ENCODE peak calls at places on chromosomes 16 and 17, in ten cellular contexts. One of them, this sample, is unnamed.

GRCh38 chr17:19364699-19365498 is 2.4 kb upstream of the B9D1 start:
- DNase-seq in GM23338: no peak
- DNase-seq in ovary: no peak
- DNase-seq in cardiac fibroblast: no peak
- DNase-seq in uterus: no peak
- DNase-seq in body of pancreas: no peak
- DNase-seq in IMR-90: no peak
- DNase-seq in lower leg skin: no peak
- DNase-seq in adrenal gland: peak
- DNase-seq in sigmoid colon: peak
- DNase-seq in this sample: no peak

GRCh38 chr17:39974433-39974832 is 6.2 kb upstream of the PSMD3 start:
- DNase-seq in sigmoid colon: no peak
- DNase-seq in uterus: no peak
- DNase-seq in IMR-90: no peak
- DNase-seq in body of pancreas: no peak
- DNase-seq in ovary: no peak
- DNase-seq in GM23338: no peak
- DNase-seq in adrenal gland: no peak
- DNase-seq in cardiac fibroblast: no peak
- DNase-seq in lower leg skin: no peak
- DNase-seq in this sample: no peak

GRCh38 chr16:11497851-11498289 is 88.8 kb downstream of the LITAF start:
- DNase-seq in ovary: peak
- DNase-seq in body of pancreas: no peak
- DNase-seq in adrenal gland: peak
- DNase-seq in uterus: peak
- DNase-seq in cardiac fibroblast: peak
- DNase-seq in IMR-90: peak
- DNase-seq in lower leg skin: no peak
- DNase-seq in GM23338: no peak
- DNase-seq in sigmoid colon: no peak
- DNase-seq in this sample: no peak

GRCh38 chr17:47730681-47731080 is 2.4 kb upstream of the TBX21 start:
- DNase-seq in sigmoid colon: no peak
- DNase-seq in adrenal gland: peak
- DNase-seq in cardiac fibroblast: no peak
- DNase-seq in lower leg skin: no peak
- DNase-seq in GM23338: no peak
- DNase-seq in uterus: no peak
- DNase-seq in ovary: no peak
- DNase-seq in IMR-90: no peak
- DNase-seq in body of pancreas: no peak
- DNase-seq in this sample: no peak

GRCh38 chr17:65662166-65662565 is 100.7 kb upstream of the AXIN2 start:
- DNase-seq in body of pancreas: no peak
- DNase-seq in GM23338: no peak
- DNase-seq in ovary: no peak
- DNase-seq in lower leg skin: no peak
- DNase-seq in adrenal gland: no peak
- DNase-seq in IMR-90: peak
- DNase-seq in cardiac fibroblast: peak
- DNase-seq in sigmoid colon: no peak
- DNase-seq in uterus: no peak
- DNase-seq in this sample: no peak

GRCh38 chr16:26827386-26827785 is 239.3 kb upstream of the C16orf82 start:
- DNase-seq in adrenal gland: no peak
- DNase-seq in cardiac fibroblast: no peak
- DNase-seq in sigmoid colon: no peak
- DNase-seq in lower leg skin: no peak
- DNase-seq in IMR-90: no peak
- DNase-seq in GM23338: no peak
- DNase-seq in ovary: no peak
- DNase-seq in body of pancreas: no peak
- DNase-seq in uterus: no peak
- DNase-seq in this sample: no peak

GRCh38 chr16:67657751-67658518 is 2.1 kb downstream of the ACD start:
- DNase-seq in ovary: no peak
- DNase-seq in IMR-90: no peak
- DNase-seq in GM23338: no peak
- DNase-seq in sigmoid colon: peak
- DNase-seq in lower leg skin: no peak
- DNase-seq in uterus: no peak
- DNase-seq in body of pancreas: no peak
- DNase-seq in adrenal gland: no peak
- DNase-seq in cardiac fibroblast: no peak
- DNase-seq in this sample: no peak

GRCh38 chr17:61208301-61209098 is 191.1 kb upstream of the TBX2 start:
- DNase-seq in ovary: peak
- DNase-seq in lower leg skin: no peak
- DNase-seq in body of pancreas: peak
- DNase-seq in adrenal gland: no peak
- DNase-seq in IMR-90: peak
- DNase-seq in cardiac fibroblast: peak
- DNase-seq in uterus: no peak
- DNase-seq in GM23338: no peak
- DNase-seq in sigmoid colon: no peak
- DNase-seq in this sample: no peak

DNA sequence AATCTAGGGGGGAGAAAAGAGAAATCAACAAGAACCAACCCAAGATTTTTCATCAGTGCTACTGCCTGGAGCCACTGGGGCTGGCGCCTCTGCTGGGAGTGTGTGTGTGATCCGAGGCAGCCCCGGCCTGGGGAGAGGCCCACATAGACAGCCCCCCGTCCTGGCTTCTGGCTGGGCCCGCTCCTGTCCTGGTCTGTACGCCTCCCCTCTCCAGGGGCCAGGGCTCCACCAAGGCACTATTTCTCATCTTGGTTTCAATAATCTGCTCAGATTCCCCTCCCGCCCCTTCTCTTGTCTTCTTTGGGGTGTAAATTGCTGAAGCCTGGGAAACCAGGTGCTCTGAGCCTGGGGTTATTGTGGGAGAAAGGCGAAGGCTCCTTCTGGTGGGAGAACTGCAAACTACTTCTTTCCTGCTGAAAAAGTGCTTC is 7.8 kb downstream of the BAHCC1 start:
- DNase-seq in cardiac fibroblast: no peak
- DNase-seq in uterus: no peak
- DNase-seq in lower leg skin: no peak
- DNase-seq in sigmoid colon: no peak
- DNase-seq in ovary: no peak
- DNase-seq in adrenal gland: no peak
- DNase-seq in IMR-90: peak
- DNase-seq in GM23338: peak
- DNase-seq in body of pancreas: no peak
- DNase-seq in this sample: no peak
- TF ChIP-seq CTCF in cardiac fibroblast: no peak
- TF ChIP-seq CTCF in uterus: peak
- TF ChIP-seq CTCF in lower leg skin: no peak
- TF ChIP-seq CTCF in sigmoid colon: no peak
- TF ChIP-seq CTCF in ovary: no peak
- TF ChIP-seq CTCF in adrenal gland: no peak
- TF ChIP-seq CTCF in IMR-90: peak
- TF ChIP-seq CTCF in GM23338: peak
- TF ChIP-seq CTCF in body of pancreas: no peak
- TF ChIP-seq CTCF in this sample: no peak

DNA sequence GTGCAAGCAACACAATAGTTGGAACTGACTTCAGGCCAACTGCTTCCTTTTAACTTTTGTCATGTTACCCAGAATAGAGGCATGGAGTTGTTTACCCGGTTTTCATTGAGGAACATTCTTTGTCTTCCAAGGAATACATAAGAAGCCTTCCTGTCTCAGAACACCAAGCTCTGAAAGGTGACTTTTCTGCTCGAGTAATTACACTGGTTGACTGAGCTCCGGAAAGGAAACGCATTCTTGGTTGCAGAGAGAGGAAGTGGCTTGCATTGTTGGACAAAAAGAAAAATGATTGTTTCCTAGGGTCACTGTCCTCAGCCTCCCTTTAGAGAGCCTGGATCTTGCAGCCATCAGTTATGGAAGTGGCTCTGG is 30.8 kb upstream of the SEC14L1 start:
- DNase-seq in cardiac fibroblast: peak
- DNase-seq in lower leg skin: no peak
- DNase-seq in GM23338: peak
- DNase-seq in IMR-90: peak
- DNase-seq in body of pancreas: no peak
- DNase-seq in sigmoid colon: no peak
- DNase-seq in adrenal gland: no peak
- DNase-seq in uterus: no peak
- DNase-seq in ovary: no peak
- DNase-seq in this sample: no peak
- H3K4me3 ChIP-seq in cardiac fibroblast: no peak
- H3K4me3 ChIP-seq in lower leg skin: no peak
- H3K4me3 ChIP-seq in GM23338: no peak
- H3K4me3 ChIP-seq in IMR-90: no peak
- H3K4me3 ChIP-seq in body of pancreas: no peak
- H3K4me3 ChIP-seq in sigmoid colon: no peak
- H3K4me3 ChIP-seq in adrenal gland: no peak
- H3K4me3 ChIP-seq in uterus: no peak
- H3K4me3 ChIP-seq in ovary: no peak
- H3K4me3 ChIP-seq in this sample: no peak

GRCh38 chr17:43951750-43952149 is 2.0 kb downstream of the PYY start:
- DNase-seq in IMR-90: no peak
- DNase-seq in GM23338: no peak
- DNase-seq in body of pancreas: no peak
- DNase-seq in cardiac fibroblast: no peak
- DNase-seq in sigmoid colon: no peak
- DNase-seq in adrenal gland: no peak
- DNase-seq in ovary: no peak
- DNase-seq in lower leg skin: no peak
- DNase-seq in uterus: no peak
- DNase-seq in this sample: no peak

GRCh38 chr17:43950554-43950953 is 3.2 kb downstream of the PYY start:
- DNase-seq in uterus: no peak
- DNase-seq in GM23338: no peak
- DNase-seq in lower leg skin: no peak
- DNase-seq in adrenal gland: no peak
- DNase-seq in IMR-90: no peak
- DNase-seq in ovary: no peak
- DNase-seq in cardiac fibroblast: no peak
- DNase-seq in sigmoid colon: no peak
- DNase-seq in body of pancreas: no peak
- DNase-seq in this sample: no peak

GRCh38 chr17:43952351-43952723 is 1.4 kb downstream of the PYY start:
- DNase-seq in lower leg skin: no peak
- DNase-seq in IMR-90: no peak
- DNase-seq in cardiac fibroblast: no peak
- DNase-seq in body of pancreas: no peak
- DNase-seq in uterus: no peak
- DNase-seq in adrenal gland: no peak
- DNase-seq in sigmoid colon: no peak
- DNase-seq in GM23338: peak
- DNase-seq in ovary: no peak
- DNase-seq in this sample: no peak

GRCh38 chr17:43946766-43947165 is 4.5 kb upstream of the PPY start:
- DNase-seq in lower leg skin: no peak
- DNase-seq in ovary: no peak
- DNase-seq in uterus: no peak
- DNase-seq in sigmoid colon: no peak
- DNase-seq in adrenal gland: no peak
- DNase-seq in GM23338: no peak
- DNase-seq in IMR-90: no peak
- DNase-seq in cardiac fibroblast: no peak
- DNase-seq in body of pancreas: no peak
- DNase-seq in this sample: no peak

GRCh38 chr17:43949777-43950176 is 4.0 kb downstream of the PYY start:
- DNase-seq in adrenal gland: no peak
- DNase-seq in GM23338: no peak
- DNase-seq in lower leg skin: no peak
- DNase-seq in uterus: no peak
- DNase-seq in IMR-90: no peak
- DNase-seq in body of pancreas: no peak
- DNase-seq in sigmoid colon: no peak
- DNase-seq in cardiac fibroblast: peak
- DNase-seq in ovary: no peak
- DNase-seq in this sample: no peak
- TF ChIP-seq CTCF in adrenal gland: no peak
- TF ChIP-seq CTCF in GM23338: peak
- TF ChIP-seq CTCF in lower leg skin: no peak
- TF ChIP-seq CTCF in uterus: no peak
- TF ChIP-seq CTCF in IMR-90: no peak
- TF ChIP-seq CTCF in body of pancreas: no peak
- TF ChIP-seq CTCF in sigmoid colon: no peak
- TF ChIP-seq CTCF in cardiac fibroblast: no peak
- TF ChIP-seq CTCF in ovary: no peak
- TF ChIP-seq CTCF in this sample: no peak

GRCh38 chr16:8877894-8878522 is 4.1 kb upstream of the LITAFD start:
- DNase-seq in ovary: no peak
- DNase-seq in GM23338: peak
- DNase-seq in cardiac fibroblast: no peak
- DNase-seq in adrenal gland: no peak
- DNase-seq in lower leg skin: no peak
- DNase-seq in body of pancreas: no peak
- DNase-seq in sigmoid colon: no peak
- DNase-seq in uterus: no peak
- DNase-seq in IMR-90: no peak
- DNase-seq in this sample: no peak

GRCh38 chr16:8880839-8881510 is 1.2 kb upstream of the LITAFD start:
- DNase-seq in sigmoid colon: no peak
- DNase-seq in uterus: no peak
- DNase-seq in lower leg skin: no peak
- DNase-seq in body of pancreas: no peak
- DNase-seq in IMR-90: no peak
- DNase-seq in ovary: no peak
- DNase-seq in adrenal gland: no peak
- DNase-seq in GM23338: no peak
- DNase-seq in cardiac fibroblast: no peak
- DNase-seq in this sample: no peak

GRCh38 chr16:8874388-8874787 is 5.6 kb upstream of the CARHSP1 start:
- DNase-seq in body of pancreas: no peak
- DNase-seq in uterus: no peak
- DNase-seq in ovary: no peak
- DNase-seq in adrenal gland: no peak
- DNase-seq in cardiac fibroblast: peak
- DNase-seq in sigmoid colon: no peak
- DNase-seq in IMR-90: no peak
- DNase-seq in GM23338: no peak
- DNase-seq in lower leg skin: no peak
- DNase-seq in this sample: no peak

GRCh38 chr16:8882041-8882617 is at the start of gene LITAFD:
- DNase-seq in adrenal gland: no peak
- DNase-seq in body of pancreas: no peak
- DNase-seq in ovary: no peak
- DNase-seq in sigmoid colon: no peak
- DNase-seq in cardiac fibroblast: no peak
- DNase-seq in lower leg skin: no peak
- DNase-seq in uterus: no peak
- DNase-seq in IMR-90: no peak
- DNase-seq in GM23338: no peak
- DNase-seq in this sample: no peak

DNA sequence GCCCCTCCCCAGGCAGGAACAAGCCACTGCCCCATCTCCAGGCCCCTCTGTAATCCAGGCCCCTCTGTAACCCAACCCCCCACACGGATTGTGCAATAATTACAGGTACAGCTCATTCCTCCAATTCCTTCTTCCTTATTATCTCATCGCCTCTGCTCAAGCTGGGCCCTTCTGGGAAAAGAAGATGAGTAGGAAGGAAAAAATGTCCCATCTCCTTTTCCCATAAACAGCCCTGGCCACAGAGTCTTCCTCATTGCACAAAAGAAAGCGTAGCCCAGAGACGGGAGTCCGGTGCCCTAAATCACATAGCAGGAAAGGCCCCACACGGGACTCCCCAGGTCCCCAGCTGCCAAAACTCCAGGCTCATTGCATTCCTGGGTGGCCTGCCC is 3.6 kb upstream of the LITAFD start:
- DNase-seq in GM23338: peak
- DNase-seq in uterus: no peak
- DNase-seq in body of pancreas: no peak
- DNase-seq in ovary: no peak
- DNase-seq in adrenal gland: no peak
- DNase-seq in IMR-90: peak
- DNase-seq in sigmoid colon: no peak
- DNase-seq in lower leg skin: no peak
- DNase-seq in cardiac fibroblast: peak
- DNase-seq in this sample: no peak
- H3K4me3 ChIP-seq in GM23338: no peak
- H3K4me3 ChIP-seq in uterus: no peak
- H3K4me3 ChIP-seq in body of pancreas: no peak
- H3K4me3 ChIP-seq in ovary: no peak
- H3K4me3 ChIP-seq in adrenal gland: no peak
- H3K4me3 ChIP-seq in IMR-90: no peak
- H3K4me3 ChIP-seq in sigmoid colon: no peak
- H3K4me3 ChIP-seq in lower leg skin: no peak
- H3K4me3 ChIP-seq in cardiac fibroblast: no peak
- H3K4me3 ChIP-seq in this sample: no peak